ENCODE peak calls at places on chromosomes 7 and 10, in five cellular contexts. N is head of caudate nucleus, B is T-helper 17 cell, Q is T1000, C is astrocyte. R is an unnamed sample.

GRCh38 chr7:20514364-20514763 is 101.1 kb upstream of the ABCB5 start:
- DNase-seq in N (peak), B (no peak), Q (no peak), C (peak), R (peak)

GRCh38 chr10:32347363-32347735 is 391 bp upstream of the EPC1 start:
- DNase-seq in N (no peak), B (peak), Q (no peak), C (no peak), R (no peak)

GRCh38 chr10:74766501-74766900 is 59.9 kb upstream of the KAT6B start:
- DNase-seq in N (no peak), B (no peak), Q (no peak), C (peak), R (peak)

GRCh38 chr10:119191881-119192280 is 13.3 kb upstream of the PRDX3 start:
- DNase-seq in N (peak), B (no peak), Q (no peak), C (no peak), R (peak)

GRCh38 chr10:22436526-22436892 is 91.2 kb downstream of the SPAG6 start:
- DNase-seq in N (no peak), B (no peak), Q (no peak), C (no peak), R (no peak)

GRCh38 chr7:157386979-157387800 is 50.4 kb downstream of the DNAJB6 start:
- DNase-seq in N (peak), B (peak), Q (peak), C (peak), R (peak)

GRCh38 chr10:105872665-105873064 is 1231.6 kb downstream of the SORCS3 start:
- DNase-seq in N (no peak), B (no peak), Q (no peak), C (no peak), R (no peak)

GRCh38 chr7:36523371-36523953 is 133.8 kb downstream of the ANLN start:
- DNase-seq in N (no peak), B (no peak), Q (no peak), C (no peak), R (no peak)

GRCh38 chr10:70695241-70696030 is 23.1 kb downstream of the ADAMTS14 start:
- DNase-seq in N (no peak), B (no peak), Q (no peak), C (peak), R (peak)

GRCh38 chr10:119501690-119502089 is 40.8 kb downstream of the RGS10 start:
- DNase-seq in N (no peak), B (no peak), Q (no peak), C (no peak), R (no peak)

GRCh38 chr10:29668628-29669027 is 33.9 kb upstream of the SVIL start:
- DNase-seq in N (no peak), B (no peak), Q (no peak), C (peak), R (no peak)

GRCh38 chr7:131077735-131078134 is 249.9 kb upstream of the MKLN1 start:
- DNase-seq in N (no peak), B (no peak), Q (no peak), C (no peak), R (no peak)

GRCh38 chr10:31753681-31754080 is 174.9 kb downstream of the ARHGAP12 start:
- DNase-seq in N (no peak), B (no peak), Q (no peak), C (no peak), R (no peak)

GRCh38 chr7:114402866-114403635 is 11.6 kb upstream of the FOXP2 start:
- DNase-seq in N (no peak), B (no peak), Q (no peak), C (no peak), R (no peak)

GRCh38 chr10:28879875-28880381 is 202.6 kb downstream of the BAMBI start:
- DNase-seq in N (no peak), B (no peak), Q (no peak), C (no peak), R (no peak)

GRCh38 chr7:51311166-51311565 is 5.4 kb downstream of the COBL start:
- DNase-seq in N (peak), B (no peak), Q (no peak), C (no peak), R (no peak)

GRCh38 chr7:117071597-117071996 is 118.3 kb downstream of the ST7 start:
- DNase-seq in N (no peak), B (no peak), Q (no peak), C (no peak), R (no peak)

GRCh38 chr10:63264852-63265617 is 131.9 kb downstream of the NRBF2 start:
- DNase-seq in N (no peak), B (no peak), Q (no peak), C (peak), R (peak)

GRCh38 chr10:96830511-96831199 is 1.4 kb upstream of the LCOR start:
- DNase-seq in N (peak), B (peak), Q (peak), C (peak), R (peak)

GRCh38 chr10:21330628-21331020 is 194.9 kb downstream of the SKIDA1 start:
- DNase-seq in N (no peak), B (no peak), Q (no peak), C (no peak), R (no peak)

GRCh38 chr7:6178273-6179029 is 94.0 kb downstream of the CYTH3 start:
- DNase-seq in N (no peak), B (no peak), Q (no peak), C (no peak), R (peak)

GRCh38 chr7:151078233-151079040 is 2.2 kb downstream of the FASTK start:
- DNase-seq in N (no peak), B (no peak), Q (no peak), C (no peak), R (no peak)

GRCh38 chr10:66782776-66783175 is 143.1 kb upstream of the LRRTM3 start:
- DNase-seq in N (no peak), B (no peak), Q (no peak), C (peak), R (peak)

GRCh38 chr7:69599211-69599878 is 1.1 kb downstream of the AUTS2 start:
- DNase-seq in N (peak), B (no peak), Q (no peak), C (peak), R (peak)

GRCh38 chr7:50491209-50491608 is 41.1 kb upstream of the FIGNL1 start:
- DNase-seq in N (no peak), B (no peak), Q (no peak), C (no peak), R (no peak)

GRCh38 chr10:75209325-75210192 is 1.0 kb upstream of the VDAC2 start:
- DNase-seq in N (peak), B (peak), Q (peak), C (peak), R (peak)

GRCh38 chr10:75136346-75136745 is 24.9 kb downstream of the SAMD8 start:
- DNase-seq in N (no peak), B (no peak), Q (no peak), C (no peak), R (peak)

GRCh38 chr10:34124522-34125035 is 690.5 kb downstream of the PARD3 start:
- DNase-seq in N (no peak), B (no peak), Q (peak), C (peak), R (peak)

GRCh38 chr10:123621910-123622309 is 44.2 kb upstream of the GPR26 start:
- DNase-seq in N (no peak), B (no peak), Q (no peak), C (no peak), R (no peak)

GRCh38 chr10:98242823-98243222 is 25.2 kb downstream of the LOXL4 start:
- DNase-seq in N (no peak), B (no peak), Q (no peak), C (no peak), R (no peak)

GRCh38 chr7:149622444-149623210 is 125.0 kb upstream of the ZNF746 start:
- DNase-seq in N (no peak), B (no peak), Q (no peak), C (no peak), R (no peak)

GRCh38 chr10:80161321-80162084 is 29.0 kb downstream of the PLAC9 start:
- DNase-seq in N (no peak), B (no peak), Q (no peak), C (no peak), R (no peak)

GRCh38 chr10:76523215-76523614 is 1091.8 kb downstream of the LRMDA start:
- DNase-seq in N (no peak), B (no peak), Q (no peak), C (peak), R (peak)

GRCh38 chr7:141433698-141434097 is 117.5 kb upstream of the AGK start:
- DNase-seq in N (no peak), B (no peak), Q (no peak), C (no peak), R (no peak)

GRCh38 chr7:9945131-9945530 is 1028.5 kb upstream of the PHF14 start:
- DNase-seq in N (no peak), B (no peak), Q (no peak), C (peak), R (no peak)

GRCh38 chr10:84415539-84416244 is 87.3 kb downstream of the CCSER2 start:
- DNase-seq in N (no peak), B (no peak), Q (no peak), C (peak), R (no peak)

GRCh38 chr7:137661634-137662033 is 185.1 kb downstream of the DGKI start:
- DNase-seq in N (no peak), B (no peak), Q (no peak), C (no peak), R (peak)

R was measured in M059J.